ENCODE peak calls at places on chromosomes 6 and 20, in four cellular contexts. P is CD4-positive, alpha-beta T cell; F is upper lobe of left lung; E is hepatocyte. M is an unnamed sample.

GRCh38 chr6:134446228-134446848 is 128.4 kb upstream of the SGK1 start:
- DNase-seq in P (no peak), F (no peak), E (no peak), M (no peak)

GRCh38 chr20:37522258-37523011 is 1.4 kb downstream of the NNAT start:
- DNase-seq in P (no peak), F (peak; percentile 85), E (no peak), M (no peak)

GRCh38 chr6:164208371-164208770 is 793.9 kb downstream of the QKI start:
- DNase-seq in P (no peak), F (no peak), E (no peak), M (no peak)

GRCh38 chr6:73236147-73236750 is 11.0 kb upstream of the KHDC1L start:
- DNase-seq in P (no peak), F (no peak), E (no peak), M (no peak)

GRCh38 chr6:7132398-7132797 is 24.6 kb downstream of the RREB1 start:
- DNase-seq in P (no peak), F (no peak), E (no peak), M (no peak)

GRCh38 chr20:25052255-25053206 is 5.4 kb downstream of the ACSS1 start:
- DNase-seq in P (no peak), F (peak; percentile 66), E (no peak), M (no peak)

GRCh38 chr20:13148961-13149360 is 72.1 kb upstream of the ISM1 start:
- DNase-seq in P (no peak), F (no peak), E (no peak), M (no peak)

GRCh38 chr20:37571033-37571432 is 43.4 kb upstream of the BLCAP start:
- DNase-seq in P (no peak), F (no peak), E (no peak), M (no peak)

GRCh38 chr6:27096834-27097511 is 150.5 kb upstream of the PRSS16 start:
- DNase-seq in P (no peak), F (peak; percentile 86), E (peak; percentile 77), M (no peak)

GRCh38 chr6:81754906-81755305 is 2.4 kb upstream of the TENT5A start:
- DNase-seq in P (no peak), F (no peak), E (no peak), M (no peak)

GRCh38 chr6:30926644-30927043 is 5.3 kb downstream of the SFTA2 start:
- DNase-seq in P (no peak), F (no peak), E (peak; percentile 42), M (no peak)

GRCh38 chr6:81614292-81614691 is 138.2 kb downstream of the TENT5A start:
- DNase-seq in P (no peak), F (no peak), E (peak; percentile 58), M (no peak)

GRCh38 chr6:119303164-119303887 is 46.2 kb downstream of the MAN1A1 start:
- DNase-seq in P (no peak), F (no peak), E (no peak), M (no peak)

GRCh38 chr20:48282591-48283228 is 497.4 kb upstream of the SULF2 start:
- DNase-seq in P (no peak), F (no peak), E (no peak), M (no peak)

GRCh38 chr20:634526-634925 is 18.5 kb downstream of the SRXN1 start:
- DNase-seq in P (no peak), F (peak; percentile 40), E (no peak), M (no peak)

GRCh38 chr6:71393471-71393870 is 104.9 kb downstream of the OGFRL1 start:
- DNase-seq in P (no peak), F (no peak), E (no peak), M (no peak)

GRCh38 chr6:32154514-32155161 is 697 bp downstream of the PPT2 start:
- DNase-seq in P (peak; percentile 43), F (peak; percentile 88), E (peak; percentile 90), M (peak; percentile 45)

GRCh38 chr6:149615805-149616204 is 32.7 kb downstream of the KATNA1 start:
- DNase-seq in P (no peak), F (no peak), E (no peak), M (no peak)

GRCh38 chr6:27592481-27593199 is 119.7 kb upstream of the ZNF184 start:
- DNase-seq in P (no peak), F (no peak), E (peak; percentile 68), M (no peak)

GRCh38 chr6:27503436-27504030 is 30.6 kb upstream of the ZNF184 start:
- DNase-seq in P (peak; percentile 77), F (no peak), E (peak; percentile 79), M (peak; percentile 57)

DNA sequence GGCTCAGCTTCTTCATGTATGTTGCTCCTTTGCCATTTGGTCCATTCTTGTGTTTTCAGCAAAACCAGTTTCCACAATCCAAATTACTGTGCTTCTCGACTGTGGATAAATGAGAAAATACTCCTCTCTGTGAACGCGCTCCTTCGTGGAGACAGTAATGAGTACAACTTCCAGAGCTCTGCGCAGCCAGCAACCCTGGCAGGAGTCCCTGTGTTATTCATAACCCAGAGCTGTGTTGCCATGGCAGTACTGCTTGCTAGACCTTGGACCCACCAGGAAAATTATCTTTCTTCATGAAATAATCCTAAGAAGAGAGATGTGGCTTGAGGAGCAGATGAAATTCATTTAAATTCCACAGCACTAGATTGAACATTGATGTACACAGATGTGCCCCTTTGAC is 73.7 kb downstream of the SLC22A3 start:
- DNase-seq in P (no peak), F (no peak), E (no peak), M (no peak)
- H3K9me3 ChIP-seq in P (no peaks in the 10 kb centered on the region), F (no peaks in the 10 kb centered on the region), E (no peaks in the 10 kb centered on the region), M (no peaks in the 10 kb centered on the region)

DNA sequence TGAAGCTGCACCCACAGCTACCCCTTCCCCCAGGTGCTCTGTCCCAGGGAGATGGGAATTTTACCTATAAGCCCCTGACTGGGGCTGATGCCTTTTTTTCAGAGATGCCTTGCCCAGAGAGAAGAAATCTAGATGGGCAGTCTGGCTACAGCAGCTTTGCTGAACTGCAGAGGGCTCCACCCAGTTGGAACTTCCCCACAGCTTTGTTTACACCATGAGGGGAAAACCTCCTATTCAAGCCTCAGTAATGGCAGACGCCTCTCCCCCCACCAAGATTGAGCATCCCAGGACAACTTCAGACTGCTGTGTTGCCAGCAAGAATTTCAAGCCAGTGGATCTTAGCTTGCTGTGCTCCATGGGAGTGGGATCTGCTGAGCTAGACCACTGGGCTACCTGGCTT is 122.6 kb upstream of the MOCS1 start:
- DNase-seq in P (no peak), F (no peak), E (no peak), M (no peak)
- H3K9me3 ChIP-seq in P (no peaks in the 10 kb centered on the region), F (no peaks in the 10 kb centered on the region), E (no peaks in the 10 kb centered on the region), M (no peaks in the 10 kb centered on the region)

GRCh38 chr6:8483650-8484049 is 48.3 kb upstream of the SLC35B3 start:
- DNase-seq in P (no peak), F (no peak), E (no peak), M (no peak)
- H3K9me3 ChIP-seq in P (no peaks in the 10 kb centered on the region), F (no peaks in the 10 kb centered on the region), E (no peaks in the 10 kb centered on the region), M (no peaks in the 10 kb centered on the region)

GRCh38 chr6:85986681-85987080 is 344.0 kb upstream of the SYNCRIP start:
- DNase-seq in P (no peak), F (no peak), E (no peak), M (no peak)
- H3K9me3 ChIP-seq in P (peaks cover 15% of the 10 kb centered on the region), F (peaks cover 16% of the 10 kb centered on the region), E (no peaks in the 10 kb centered on the region), M (no peaks in the 10 kb centered on the region)

DNA sequence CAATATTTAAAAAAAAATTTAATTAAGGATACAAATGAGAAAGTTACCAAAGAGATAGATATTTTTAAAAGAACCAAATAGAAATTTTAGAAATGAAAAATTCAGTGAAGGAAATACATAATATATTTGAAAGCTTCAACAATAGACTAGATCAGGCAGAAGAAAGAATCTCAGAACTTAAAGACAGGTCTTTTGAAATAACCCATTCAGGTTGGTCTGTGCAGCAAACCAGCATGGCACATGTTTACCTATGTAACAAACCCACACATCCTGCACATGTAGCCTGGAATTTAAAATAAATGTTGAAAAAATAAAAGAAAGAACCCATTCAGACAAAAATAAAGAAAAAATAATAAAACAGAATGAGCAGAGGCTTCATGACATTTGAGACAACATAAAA is 221.1 kb upstream of the ID4 start:
- DNase-seq in P (no peak), F (no peak), E (no peak), M (no peak)
- H3K9me3 ChIP-seq in P (peaks cover 8% of the 10 kb centered on the region), F (no peaks in the 10 kb centered on the region), E (no peaks in the 10 kb centered on the region), M (no peaks in the 10 kb centered on the region)

DNA sequence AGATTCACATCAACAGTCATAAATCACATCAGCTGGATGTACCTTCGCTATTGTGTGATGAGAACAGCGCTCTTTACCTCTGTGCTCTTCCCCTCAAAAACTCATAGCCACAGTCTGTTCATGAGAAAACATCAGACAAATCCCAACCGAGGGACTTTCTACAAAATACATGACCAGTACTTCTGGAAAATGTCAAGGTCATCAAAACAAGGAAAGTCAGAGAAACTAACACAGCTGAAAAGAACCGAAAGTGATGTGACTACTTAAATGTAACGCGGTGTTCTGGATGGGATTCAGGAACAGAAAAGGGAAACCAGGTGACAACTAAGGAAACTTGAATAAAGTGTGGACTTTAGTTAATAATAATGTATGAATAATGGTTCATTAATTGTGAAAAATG is 112.0 kb upstream of the CBLN4 start:
- DNase-seq in P (no peak), F (no peak), E (no peak), M (no peak)
- H3K9me3 ChIP-seq in P (no peaks in the 10 kb centered on the region), F (no peaks in the 10 kb centered on the region), E (no peaks in the 10 kb centered on the region), M (no peaks in the 10 kb centered on the region)

DNA sequence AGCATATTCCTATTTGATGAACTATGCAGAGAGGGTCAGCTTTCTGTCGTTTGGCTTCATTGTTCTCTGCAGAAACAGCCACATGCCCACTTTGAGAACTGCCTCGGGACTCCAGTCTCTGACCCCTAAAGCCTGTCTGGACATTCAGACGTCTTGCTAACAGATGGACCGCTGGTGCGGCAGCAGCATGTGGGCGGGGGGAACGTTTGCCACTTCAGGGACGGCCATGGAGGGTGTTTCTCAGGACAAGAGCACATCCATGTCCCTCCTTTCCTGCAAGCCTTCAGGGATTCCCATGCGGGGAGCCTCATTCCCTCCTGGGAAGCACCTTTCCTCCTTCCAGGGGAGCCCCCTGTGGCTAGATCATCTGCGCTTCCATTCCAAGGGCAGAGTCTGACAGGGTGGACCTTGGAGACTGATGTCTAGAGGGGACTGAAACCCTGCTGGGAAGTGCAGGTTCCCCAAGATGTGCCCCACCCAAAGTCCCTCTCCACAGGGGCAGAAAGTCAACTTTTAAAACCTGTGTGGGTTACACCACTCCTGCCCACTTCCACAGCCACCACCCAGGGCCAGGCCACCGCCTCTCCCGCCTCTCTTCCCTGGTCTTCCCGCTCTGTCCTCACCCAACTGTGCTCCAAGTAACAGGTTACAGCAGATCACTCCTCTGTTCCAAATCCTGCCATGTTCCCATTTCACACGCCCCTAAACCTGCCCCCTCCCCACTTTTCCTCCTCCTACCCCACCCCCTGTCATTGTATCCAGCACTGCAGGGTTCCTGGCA is 94.8 kb upstream of the PMEPA1 start:
- DNase-seq in P (no peak), F (no peak), E (no peak), M (no peak)
- H3K9me3 ChIP-seq in P (no peaks in the 10 kb centered on the region), F (no peaks in the 10 kb centered on the region), E (no peaks in the 10 kb centered on the region), M (no peaks in the 10 kb centered on the region)

GRCh38 chr6:58419321-58419720 is 1101.9 kb downstream of the PRIM2 start:
- DNase-seq in P (no peak), F (no peak), E (no peak), M (no peak)
- H3K9me3 ChIP-seq in P (peaks cover 10% of the 10 kb centered on the region), F (peaks cover 37% of the 10 kb centered on the region), E (no peaks in the 10 kb centered on the region), M (no peaks in the 10 kb centered on the region)